ENCODE peak calls at places on chromosomes 1 and 21, in nine cellular contexts. One of them, this sample, is unnamed.

GRCh38 chr21:32844653-32845443 is 73.3 kb upstream of the PAXBP1 start:
- DNase-seq in epithelial cell of esophagus: peak
- DNase-seq in activated CD8-positive, alpha-beta memory T cell treated with anti-CD3 and anti-CD28 coated beads, Interleukin-2, amount 50 U/mL, for 48 hours: no peak
- DNase-seq in stimulated activated CD4-positive, alpha-beta T cell treated with anti-CD3 and anti-CD28 coated beads, Interleukin-4, amount 100 ng/mL, for 48 hours: no peak
- DNase-seq in aorta: no peak
- DNase-seq in HS-27A: peak
- DNase-seq in GM19239: no peak
- DNase-seq in fibroblast of the aortic adventitia: peak
- DNase-seq in central memory CD4-positive, alpha-beta T cell: no peak
- DNase-seq in this sample: no peak

GRCh38 chr1:94063379-94063778 is 57.6 kb downstream of the ABCA4 start:
- DNase-seq in epithelial cell of esophagus: peak
- DNase-seq in activated CD8-positive, alpha-beta memory T cell treated with anti-CD3 and anti-CD28 coated beads, Interleukin-2, amount 50 U/mL, for 48 hours: no peak
- DNase-seq in stimulated activated CD4-positive, alpha-beta T cell treated with anti-CD3 and anti-CD28 coated beads, Interleukin-4, amount 100 ng/mL, for 48 hours: no peak
- DNase-seq in aorta: no peak
- DNase-seq in HS-27A: no peak
- DNase-seq in GM19239: no peak
- DNase-seq in fibroblast of the aortic adventitia: peak
- DNase-seq in central memory CD4-positive, alpha-beta T cell: no peak
- DNase-seq in this sample: no peak

GRCh38 chr1:173253046-173253445 is 45.9 kb upstream of the TNFSF4 start:
- DNase-seq in epithelial cell of esophagus: no peak
- DNase-seq in activated CD8-positive, alpha-beta memory T cell treated with anti-CD3 and anti-CD28 coated beads, Interleukin-2, amount 50 U/mL, for 48 hours: no peak
- DNase-seq in stimulated activated CD4-positive, alpha-beta T cell treated with anti-CD3 and anti-CD28 coated beads, Interleukin-4, amount 100 ng/mL, for 48 hours: no peak
- DNase-seq in aorta: no peak
- DNase-seq in HS-27A: no peak
- DNase-seq in GM19239: no peak
- DNase-seq in fibroblast of the aortic adventitia: peak
- DNase-seq in central memory CD4-positive, alpha-beta T cell: no peak
- DNase-seq in this sample: no peak

GRCh38 chr1:218459450-218459849 is 114.3 kb downstream of the TGFB2 start:
- DNase-seq in epithelial cell of esophagus: no peak
- DNase-seq in activated CD8-positive, alpha-beta memory T cell treated with anti-CD3 and anti-CD28 coated beads, Interleukin-2, amount 50 U/mL, for 48 hours: no peak
- DNase-seq in stimulated activated CD4-positive, alpha-beta T cell treated with anti-CD3 and anti-CD28 coated beads, Interleukin-4, amount 100 ng/mL, for 48 hours: no peak
- DNase-seq in aorta: peak
- DNase-seq in HS-27A: no peak
- DNase-seq in GM19239: no peak
- DNase-seq in fibroblast of the aortic adventitia: peak
- DNase-seq in central memory CD4-positive, alpha-beta T cell: no peak
- DNase-seq in this sample: no peak

GRCh38 chr1:228958121-228958520 is 222.8 kb downstream of the RHOU start:
- DNase-seq in epithelial cell of esophagus: no peak
- DNase-seq in activated CD8-positive, alpha-beta memory T cell treated with anti-CD3 and anti-CD28 coated beads, Interleukin-2, amount 50 U/mL, for 48 hours: no peak
- DNase-seq in stimulated activated CD4-positive, alpha-beta T cell treated with anti-CD3 and anti-CD28 coated beads, Interleukin-4, amount 100 ng/mL, for 48 hours: no peak
- DNase-seq in aorta: no peak
- DNase-seq in HS-27A: no peak
- DNase-seq in GM19239: no peak
- DNase-seq in fibroblast of the aortic adventitia: no peak
- DNase-seq in central memory CD4-positive, alpha-beta T cell: no peak
- DNase-seq in this sample: no peak

GRCh38 chr1:220906561-220907334 is 27.5 kb downstream of the HLX start:
- DNase-seq in epithelial cell of esophagus: peak
- DNase-seq in activated CD8-positive, alpha-beta memory T cell treated with anti-CD3 and anti-CD28 coated beads, Interleukin-2, amount 50 U/mL, for 48 hours: no peak
- DNase-seq in stimulated activated CD4-positive, alpha-beta T cell treated with anti-CD3 and anti-CD28 coated beads, Interleukin-4, amount 100 ng/mL, for 48 hours: no peak
- DNase-seq in aorta: no peak
- DNase-seq in HS-27A: no peak
- DNase-seq in GM19239: no peak
- DNase-seq in fibroblast of the aortic adventitia: peak
- DNase-seq in central memory CD4-positive, alpha-beta T cell: no peak
- DNase-seq in this sample: no peak

GRCh38 chr1:110019790-110020189 is 14.6 kb upstream of the STRIP1 start:
- DNase-seq in epithelial cell of esophagus: no peak
- DNase-seq in activated CD8-positive, alpha-beta memory T cell treated with anti-CD3 and anti-CD28 coated beads, Interleukin-2, amount 50 U/mL, for 48 hours: no peak
- DNase-seq in stimulated activated CD4-positive, alpha-beta T cell treated with anti-CD3 and anti-CD28 coated beads, Interleukin-4, amount 100 ng/mL, for 48 hours: no peak
- DNase-seq in aorta: no peak
- DNase-seq in HS-27A: no peak
- DNase-seq in GM19239: no peak
- DNase-seq in fibroblast of the aortic adventitia: no peak
- DNase-seq in central memory CD4-positive, alpha-beta T cell: no peak
- DNase-seq in this sample: no peak

GRCh38 chr1:24551910-24552571 is 3.8 kb upstream of the NCMAP start:
- DNase-seq in epithelial cell of esophagus: no peak
- DNase-seq in activated CD8-positive, alpha-beta memory T cell treated with anti-CD3 and anti-CD28 coated beads, Interleukin-2, amount 50 U/mL, for 48 hours: peak
- DNase-seq in stimulated activated CD4-positive, alpha-beta T cell treated with anti-CD3 and anti-CD28 coated beads, Interleukin-4, amount 100 ng/mL, for 48 hours: no peak
- DNase-seq in aorta: no peak
- DNase-seq in HS-27A: no peak
- DNase-seq in GM19239: no peak
- DNase-seq in fibroblast of the aortic adventitia: no peak
- DNase-seq in central memory CD4-positive, alpha-beta T cell: no peak
- DNase-seq in this sample: no peak

GRCh38 chr1:214332950-214333798 is 52.2 kb downstream of the SMYD2 start:
- DNase-seq in epithelial cell of esophagus: peak
- DNase-seq in activated CD8-positive, alpha-beta memory T cell treated with anti-CD3 and anti-CD28 coated beads, Interleukin-2, amount 50 U/mL, for 48 hours: peak
- DNase-seq in stimulated activated CD4-positive, alpha-beta T cell treated with anti-CD3 and anti-CD28 coated beads, Interleukin-4, amount 100 ng/mL, for 48 hours: peak
- DNase-seq in aorta: peak
- DNase-seq in HS-27A: no peak
- DNase-seq in GM19239: no peak
- DNase-seq in fibroblast of the aortic adventitia: peak
- DNase-seq in central memory CD4-positive, alpha-beta T cell: peak
- DNase-seq in this sample: no peak

GRCh38 chr21:41536076-41536826 is 28.3 kb upstream of the TMPRSS2 start:
- DNase-seq in epithelial cell of esophagus: peak
- DNase-seq in activated CD8-positive, alpha-beta memory T cell treated with anti-CD3 and anti-CD28 coated beads, Interleukin-2, amount 50 U/mL, for 48 hours: no peak
- DNase-seq in stimulated activated CD4-positive, alpha-beta T cell treated with anti-CD3 and anti-CD28 coated beads, Interleukin-4, amount 100 ng/mL, for 48 hours: no peak
- DNase-seq in aorta: no peak
- DNase-seq in HS-27A: no peak
- DNase-seq in GM19239: no peak
- DNase-seq in fibroblast of the aortic adventitia: no peak
- DNase-seq in central memory CD4-positive, alpha-beta T cell: no peak
- DNase-seq in this sample: no peak

GRCh38 chr1:176745945-176746344 is 283.0 kb downstream of the PAPPA2 start:
- DNase-seq in epithelial cell of esophagus: peak
- DNase-seq in activated CD8-positive, alpha-beta memory T cell treated with anti-CD3 and anti-CD28 coated beads, Interleukin-2, amount 50 U/mL, for 48 hours: no peak
- DNase-seq in stimulated activated CD4-positive, alpha-beta T cell treated with anti-CD3 and anti-CD28 coated beads, Interleukin-4, amount 100 ng/mL, for 48 hours: no peak
- DNase-seq in aorta: no peak
- DNase-seq in HS-27A: no peak
- DNase-seq in GM19239: no peak
- DNase-seq in fibroblast of the aortic adventitia: peak
- DNase-seq in central memory CD4-positive, alpha-beta T cell: no peak
- DNase-seq in this sample: no peak

GRCh38 chr1:37682334-37682987 is 9.9 kb upstream of the CDCA8 start:
- DNase-seq in epithelial cell of esophagus: peak
- DNase-seq in activated CD8-positive, alpha-beta memory T cell treated with anti-CD3 and anti-CD28 coated beads, Interleukin-2, amount 50 U/mL, for 48 hours: peak
- DNase-seq in stimulated activated CD4-positive, alpha-beta T cell treated with anti-CD3 and anti-CD28 coated beads, Interleukin-4, amount 100 ng/mL, for 48 hours: peak
- DNase-seq in aorta: peak
- DNase-seq in HS-27A: no peak
- DNase-seq in GM19239: peak
- DNase-seq in fibroblast of the aortic adventitia: peak
- DNase-seq in central memory CD4-positive, alpha-beta T cell: peak
- DNase-seq in this sample: no peak

GRCh38 chr1:116690809-116691323 is 23.3 kb upstream of the IGSF3 start:
- DNase-seq in epithelial cell of esophagus: no peak
- DNase-seq in activated CD8-positive, alpha-beta memory T cell treated with anti-CD3 and anti-CD28 coated beads, Interleukin-2, amount 50 U/mL, for 48 hours: no peak
- DNase-seq in stimulated activated CD4-positive, alpha-beta T cell treated with anti-CD3 and anti-CD28 coated beads, Interleukin-4, amount 100 ng/mL, for 48 hours: no peak
- DNase-seq in aorta: no peak
- DNase-seq in HS-27A: no peak
- DNase-seq in GM19239: no peak
- DNase-seq in fibroblast of the aortic adventitia: peak
- DNase-seq in central memory CD4-positive, alpha-beta T cell: no peak
- DNase-seq in this sample: no peak

GRCh38 chr1:174966000-174966572 is 33.7 kb upstream of the CACYBP start:
- DNase-seq in epithelial cell of esophagus: peak
- DNase-seq in activated CD8-positive, alpha-beta memory T cell treated with anti-CD3 and anti-CD28 coated beads, Interleukin-2, amount 50 U/mL, for 48 hours: no peak
- DNase-seq in stimulated activated CD4-positive, alpha-beta T cell treated with anti-CD3 and anti-CD28 coated beads, Interleukin-4, amount 100 ng/mL, for 48 hours: no peak
- DNase-seq in aorta: no peak
- DNase-seq in HS-27A: no peak
- DNase-seq in GM19239: no peak
- DNase-seq in fibroblast of the aortic adventitia: peak
- DNase-seq in central memory CD4-positive, alpha-beta T cell: no peak
- DNase-seq in this sample: no peak

GRCh38 chr1:231724876-231725647 is 98.5 kb downstream of the DISC1 start:
- DNase-seq in epithelial cell of esophagus: peak
- DNase-seq in activated CD8-positive, alpha-beta memory T cell treated with anti-CD3 and anti-CD28 coated beads, Interleukin-2, amount 50 U/mL, for 48 hours: no peak
- DNase-seq in stimulated activated CD4-positive, alpha-beta T cell treated with anti-CD3 and anti-CD28 coated beads, Interleukin-4, amount 100 ng/mL, for 48 hours: peak
- DNase-seq in aorta: peak
- DNase-seq in HS-27A: peak
- DNase-seq in GM19239: peak
- DNase-seq in fibroblast of the aortic adventitia: peak
- DNase-seq in central memory CD4-positive, alpha-beta T cell: no peak
- DNase-seq in this sample: peak

GRCh38 chr1:156838972-156839371 is 19.9 kb downstream of the INSRR start:
- DNase-seq in epithelial cell of esophagus: peak
- DNase-seq in activated CD8-positive, alpha-beta memory T cell treated with anti-CD3 and anti-CD28 coated beads, Interleukin-2, amount 50 U/mL, for 48 hours: no peak
- DNase-seq in stimulated activated CD4-positive, alpha-beta T cell treated with anti-CD3 and anti-CD28 coated beads, Interleukin-4, amount 100 ng/mL, for 48 hours: no peak
- DNase-seq in aorta: no peak
- DNase-seq in HS-27A: no peak
- DNase-seq in GM19239: peak
- DNase-seq in fibroblast of the aortic adventitia: peak
- DNase-seq in central memory CD4-positive, alpha-beta T cell: peak
- DNase-seq in this sample: no peak

GRCh38 chr1:57079454-57080157 is 113.8 kb upstream of the C8B start:
- DNase-seq in epithelial cell of esophagus: no peak
- DNase-seq in activated CD8-positive, alpha-beta memory T cell treated with anti-CD3 and anti-CD28 coated beads, Interleukin-2, amount 50 U/mL, for 48 hours: no peak
- DNase-seq in stimulated activated CD4-positive, alpha-beta T cell treated with anti-CD3 and anti-CD28 coated beads, Interleukin-4, amount 100 ng/mL, for 48 hours: no peak
- DNase-seq in aorta: no peak
- DNase-seq in HS-27A: no peak
- DNase-seq in GM19239: no peak
- DNase-seq in fibroblast of the aortic adventitia: no peak
- DNase-seq in central memory CD4-positive, alpha-beta T cell: no peak
- DNase-seq in this sample: no peak

GRCh38 chr1:198234511-198235251 is 77.9 kb downstream of the NEK7 start:
- DNase-seq in epithelial cell of esophagus: peak
- DNase-seq in activated CD8-positive, alpha-beta memory T cell treated with anti-CD3 and anti-CD28 coated beads, Interleukin-2, amount 50 U/mL, for 48 hours: no peak
- DNase-seq in stimulated activated CD4-positive, alpha-beta T cell treated with anti-CD3 and anti-CD28 coated beads, Interleukin-4, amount 100 ng/mL, for 48 hours: no peak
- DNase-seq in aorta: no peak
- DNase-seq in HS-27A: no peak
- DNase-seq in GM19239: no peak
- DNase-seq in fibroblast of the aortic adventitia: peak
- DNase-seq in central memory CD4-positive, alpha-beta T cell: no peak
- DNase-seq in this sample: no peak

GRCh38 chr21:45383615-45384201 is 21.3 kb upstream of the COL18A1 start:
- DNase-seq in epithelial cell of esophagus: no peak
- DNase-seq in activated CD8-positive, alpha-beta memory T cell treated with anti-CD3 and anti-CD28 coated beads, Interleukin-2, amount 50 U/mL, for 48 hours: no peak
- DNase-seq in stimulated activated CD4-positive, alpha-beta T cell treated with anti-CD3 and anti-CD28 coated beads, Interleukin-4, amount 100 ng/mL, for 48 hours: no peak
- DNase-seq in aorta: peak
- DNase-seq in HS-27A: no peak
- DNase-seq in GM19239: no peak
- DNase-seq in fibroblast of the aortic adventitia: no peak
- DNase-seq in central memory CD4-positive, alpha-beta T cell: no peak
- DNase-seq in this sample: no peak

This sample was measured in GM12864.